ENCODE peak calls at places on chromosomes 1 and 21, in six cellular contexts. A is HepG2, R is A549, S is WTC11, O is H1, V is K562. M is an unnamed sample.

GRCh38 chr21:28283652-28284490 is 708.8 kb downstream of the LTN1 start:
- DNase-seq in A (peak), R (no peak), S (no peak), O (no peak), V (no peak), M (peak)

GRCh38 chr1:24902471-24902891 is 27.6 kb downstream of the RUNX3 start:
- DNase-seq in A (no peak), R (no peak), S (no peak), O (no peak), V (no peak), M (no peak)

GRCh38 chr21:46079357-46080170 is 18.3 kb upstream of the COL6A2 start:
- DNase-seq in A (no peak), R (no peak), S (no peak), O (no peak), V (no peak), M (no peak)

GRCh38 chr21:43362928-43363314 is 64.0 kb downstream of the SIK1 start:
- DNase-seq in A (no peak), R (no peak), S (no peak), O (no peak), V (peak), M (no peak)

GRCh38 chr1:37255111-37255795 is 219.1 kb upstream of the ZC3H12A start:
- DNase-seq in A (no peak), R (peak), S (peak), O (peak), V (peak), M (peak)

GRCh38 chr1:24866211-24867063 is 63.6 kb downstream of the RUNX3 start:
- DNase-seq in A (no peak), R (no peak), S (no peak), O (no peak), V (no peak), M (no peak)

GRCh38 chr1:6614019-6614952 is 755 bp downstream of the PHF13 start:
- DNase-seq in A (no peak), R (no peak), S (peak), O (peak), V (peak), M (peak)

GRCh38 chr1:155648207-155649147 is 38.5 kb downstream of the MSTO1 start:
- DNase-seq in A (peak), R (peak), S (no peak), O (no peak), V (peak), M (peak)

GRCh38 chr21:16402752-16403151 is 673.0 kb downstream of the USP25 start:
- DNase-seq in A (no peak), R (no peak), S (no peak), O (no peak), V (no peak), M (peak)

GRCh38 chr1:108000620-108001105 is 35.7 kb upstream of the VAV3 start:
- DNase-seq in A (peak), R (peak), S (no peak), O (no peak), V (no peak), M (peak)

GRCh38 chr1:201511925-201512539 is 5.1 kb upstream of the CSRP1 start:
- DNase-seq in A (peak), R (no peak), S (peak), O (no peak), V (peak), M (peak)

GRCh38 chr1:66464802-66465201 is 69.2 kb upstream of the SGIP1 start:
- DNase-seq in A (no peak), R (peak), S (no peak), O (no peak), V (no peak), M (peak)

GRCh38 chr1:231059566-231060193 is 19.6 kb upstream of the FAM89A start:
- DNase-seq in A (no peak), R (no peak), S (no peak), O (no peak), V (no peak), M (peak)

GRCh38 chr1:112054504-112054903 is 65.0 kb upstream of the KCND3 start:
- DNase-seq in A (no peak), R (no peak), S (no peak), O (no peak), V (no peak), M (no peak)

GRCh38 chr1:11708554-11709350 is 17.2 kb downstream of the DRAXIN start:
- DNase-seq in A (no peak), R (peak), S (no peak), O (no peak), V (peak), M (no peak)

DNA sequence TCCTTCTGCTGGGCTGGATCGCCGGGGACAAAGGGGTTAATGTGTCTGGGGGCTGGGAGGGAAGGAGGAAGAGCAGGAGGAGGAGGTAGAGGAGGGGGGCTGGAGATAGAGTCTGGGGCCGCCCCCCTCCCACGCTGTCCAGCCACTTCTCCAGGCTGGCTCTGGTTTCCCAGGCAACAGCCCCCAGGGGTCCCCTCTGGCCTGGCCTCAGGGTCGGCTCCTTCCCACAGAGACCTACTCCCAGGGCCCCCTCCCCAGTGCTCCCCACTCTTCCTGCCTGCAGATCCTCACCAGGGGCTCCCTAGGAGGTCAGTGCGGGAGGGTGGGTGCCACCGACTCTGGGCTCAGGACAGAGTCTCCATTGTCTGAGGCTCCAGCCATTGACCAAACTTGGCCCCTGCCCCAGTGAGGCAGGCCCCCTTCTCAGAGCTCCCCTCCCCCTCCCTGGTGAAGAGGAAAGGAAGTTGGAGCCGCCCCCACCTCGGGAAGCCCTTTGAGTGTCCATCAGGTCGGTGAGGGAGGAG is 34.1 kb downstream of the ARHGEF10L start:
- DNase-seq in A (peak), R (no peak), S (peak), O (no peak), V (no peak), M (no peak)
- TF ChIP-seq JUN in A (no peak), R (no peak), S (no peak), O (no peak), V (no peak), M (no peak)

GRCh38 chr1:116126281-116126680 is 15.1 kb downstream of the MAB21L3 start:
- DNase-seq in A (no peak), R (no peak), S (no peak), O (no peak), V (no peak), M (no peak)
- TF ChIP-seq JUN in A (no peak), R (no peak), S (no peak), O (no peak), V (no peak), M (no peak)

GRCh38 chr21:41961282-41961701 is 7.5 kb upstream of the C2CD2 start:
- DNase-seq in A (no peak), R (no peak), S (no peak), O (no peak), V (no peak), M (peak)
- TF ChIP-seq JUN in A (no peak), R (no peak), S (no peak), O (no peak), V (no peak), M (peak)

GRCh38 chr1:59994302-59995198 is 68.0 kb upstream of the CYP2J2 start:
- DNase-seq in A (no peak), R (no peak), S (no peak), O (no peak), V (no peak), M (no peak)
- TF ChIP-seq JUN in A (no peak), R (no peak), S (no peak), O (no peak), V (no peak), M (no peak)

GRCh38 chr1:226545806-226546596 is 2.6 kb upstream of the STUM start:
- DNase-seq in A (no peak), R (no peak), S (no peak), O (no peak), V (no peak), M (no peak)

GRCh38 chr1:226546926-226547325 is 1.6 kb upstream of the STUM start:
- DNase-seq in A (no peak), R (no peak), S (no peak), O (no peak), V (no peak), M (no peak)

GRCh38 chr1:226542623-226543103 is 5.9 kb upstream of the STUM start:
- DNase-seq in A (peak), R (no peak), S (no peak), O (no peak), V (no peak), M (peak)

GRCh38 chr1:226541231-226541630 is 7.3 kb upstream of the STUM start:
- DNase-seq in A (no peak), R (no peak), S (no peak), O (no peak), V (no peak), M (no peak)

DNA sequence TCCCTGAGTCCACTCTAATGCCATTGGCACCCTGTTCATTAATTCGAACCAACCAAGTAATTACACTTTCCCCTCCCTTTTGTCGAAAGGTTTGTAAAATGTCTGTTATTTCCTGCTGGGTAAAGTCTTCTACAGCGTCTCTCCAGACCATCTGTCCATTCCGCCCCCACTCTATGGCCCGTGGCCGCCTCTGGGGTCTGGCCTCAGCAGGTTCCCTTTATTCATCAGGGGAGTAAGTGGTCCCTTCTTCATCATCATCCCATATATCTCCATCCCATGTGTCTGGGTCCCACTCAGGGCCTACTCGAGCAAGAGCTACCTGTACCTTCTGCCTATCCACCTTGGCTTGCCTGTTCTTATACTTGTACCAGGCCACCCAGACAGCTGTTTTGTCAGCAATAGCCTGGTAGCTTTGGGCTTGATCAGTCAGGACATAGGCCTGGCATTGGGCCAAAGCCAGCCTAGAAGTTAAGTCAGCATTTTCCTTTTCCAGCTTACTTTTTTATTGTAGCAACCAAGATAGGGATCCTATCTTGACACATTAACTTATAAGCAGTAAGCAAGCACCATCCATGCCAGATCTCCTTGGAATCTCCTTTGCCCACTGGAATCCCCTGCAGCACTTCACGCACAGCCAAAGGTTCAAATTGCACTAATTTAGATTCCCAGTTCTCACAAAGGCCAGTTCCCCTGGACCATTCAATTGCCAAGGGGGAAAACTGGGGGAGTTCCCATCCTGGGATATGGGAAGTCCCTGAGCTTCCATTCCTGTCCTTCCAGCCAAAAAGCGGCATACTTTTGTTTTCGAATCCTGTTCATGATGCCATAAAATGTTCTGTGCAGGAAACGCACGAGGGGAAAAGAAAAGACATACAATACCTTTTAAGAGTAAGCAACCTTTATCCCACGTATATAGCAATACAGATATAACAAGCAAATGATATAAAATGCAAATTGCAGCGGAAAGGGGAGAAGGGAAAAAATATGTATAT is 6.6 kb upstream of the STUM start:
- DNase-seq in A (no peak), R (no peak), S (no peak), O (no peak), V (no peak), M (peak)
- TF ChIP-seq JUN in A (no peak), R (no peak), S (no peak), O (no peak), V (no peak), M (no peak)

GRCh38 chr21:27246741-27247140 is 279.9 kb upstream of the ADAMTS5 start:
- DNase-seq in A (no peak), R (no peak), S (no peak), O (no peak), V (no peak), M (no peak)
- TF ChIP-seq JUN in A (no peak), R (no peak), S (no peak), O (no peak), V (no peak), M (no peak)

GRCh38 chr21:36658926-36659325 is 40.0 kb upstream of the SIM2 start:
- DNase-seq in A (no peak), R (no peak), S (no peak), O (no peak), V (no peak), M (no peak)

GRCh38 chr21:36656138-36656537 is 42.8 kb upstream of the SIM2 start:
- DNase-seq in A (no peak), R (no peak), S (no peak), O (no peak), V (no peak), M (no peak)

GRCh38 chr21:36657999-36658398 is 40.9 kb upstream of the SIM2 start:
- DNase-seq in A (no peak), R (no peak), S (no peak), O (no peak), V (no peak), M (no peak)

GRCh38 chr21:36654796-36655325 is 44.1 kb upstream of the SIM2 start:
- DNase-seq in A (no peak), R (no peak), S (no peak), O (no peak), V (no peak), M (no peak)

DNA sequence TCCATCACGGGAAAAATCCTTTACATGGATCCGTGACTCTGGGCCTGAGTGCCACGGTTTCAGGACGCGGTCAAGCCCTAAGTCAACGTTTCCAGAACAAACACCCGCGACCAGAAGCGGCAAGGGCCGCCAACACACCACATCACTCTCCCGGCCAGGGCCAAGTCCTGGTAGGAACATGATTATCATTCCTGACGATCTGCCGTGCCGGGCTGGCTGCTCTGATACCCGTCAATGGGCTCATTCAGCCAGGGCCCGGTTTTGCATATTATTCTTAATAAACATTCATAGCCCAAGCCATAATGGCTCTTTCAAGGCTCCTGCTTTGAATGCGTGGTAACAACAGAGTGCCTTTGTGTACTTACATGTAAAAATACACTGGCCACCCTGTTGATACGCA is 44.6 kb upstream of the SIM2 start:
- DNase-seq in A (no peak), R (no peak), S (no peak), O (no peak), V (no peak), M (no peak)
- TF ChIP-seq JUN in A (no peak), R (no peak), S (no peak), O (no peak), V (no peak), M (no peak)

GRCh38 chr1:151324390-151324930 is 2.8 kb downstream of the PI4KB start:
- DNase-seq in A (peak), R (no peak), S (no peak), O (no peak), V (no peak), M (no peak)
- TF ChIP-seq JUN in A (no peak), R (no peak), S (no peak), O (no peak), V (no peak), M (no peak)

DNA sequence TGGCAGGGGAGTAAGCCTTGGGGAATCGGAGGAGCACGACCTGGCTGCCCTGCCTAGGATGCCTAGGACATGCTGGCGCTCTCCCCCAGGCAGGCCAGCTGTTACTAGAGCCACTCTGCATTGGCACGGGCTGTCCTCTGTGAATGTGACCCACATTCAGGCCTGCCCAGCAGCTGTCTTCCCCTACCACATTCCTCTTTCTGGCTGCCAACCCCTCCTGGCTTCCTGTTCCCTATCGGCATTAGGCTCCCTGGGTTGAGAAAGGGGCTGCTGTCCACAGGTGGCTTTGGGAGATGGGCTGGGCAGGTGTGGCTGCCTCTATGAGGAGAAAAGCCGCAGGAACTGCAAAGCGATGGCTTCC is 2.3 kb upstream of the NFASC start:
- DNase-seq in A (no peak), R (no peak), S (peak), O (no peak), V (no peak), M (no peak)
- TF ChIP-seq JUN in A (no peak), R (no peak), S (no peak), O (no peak), V (no peak), M (no peak)